ENCODE peak calls at places on chromosome 7, in nine cellular contexts. D is pancreas, J is RWPE1, P is neural crest cell, C is NCI-H2081, O is psoas muscle, K is Daoy, Z is T-helper 17 cell, Q is WERI-Rb-1. I is an unnamed sample.

GRCh38 chr7:154672659-154673415 is 330.1 kb downstream of the PAXIP1 start:
- DNase-seq in D (no peak), J (peak; percentile 14), P (no peak), C (peak; percentile 79), O (no peak), K (no peak), Z (no peak), Q (no peak), I (no peak)

GRCh38 chr7:55092186-55092976 is 73.6 kb downstream of the EGFR start:
- DNase-seq in D (no peak), J (no peak), P (no peak), C (no peak), O (no peak), K (peak; percentile 43), Z (no peak), Q (no peak), I (no peak)

GRCh38 chr7:148058092-148058491 is 532.5 kb upstream of the C7orf33 start:
- DNase-seq in D (no peak), J (no peak), P (no peak), C (peak; percentile 98), O (no peak), K (no peak), Z (no peak), Q (no peak), I (no peak)

GRCh38 chr7:140889645-140890044 is 35.1 kb downstream of the BRAF start:
- DNase-seq in D (no peak), J (no peak), P (no peak), C (no peak), O (no peak), K (no peak), Z (no peak), Q (peak; percentile 71), I (no peak)

GRCh38 chr7:118250860-118251494 is 26.5 kb downstream of the ANKRD7 start:
- DNase-seq in D (no peak), J (no peak), P (no peak), C (no peak), O (no peak), K (no peak), Z (no peak), Q (no peak), I (no peak)

GRCh38 chr7:27586825-27587224 is 75.9 kb downstream of the HIBADH start:
- DNase-seq in D (no peak), J (no peak), P (no peak), C (peak; percentile 90), O (peak; percentile 53), K (no peak), Z (no peak), Q (peak; percentile 37), I (no peak)

GRCh38 chr7:98285132-98286092 is 3.9 kb downstream of the BRI3 start:
- DNase-seq in D (no peak), J (no peak), P (no peak), C (no peak), O (no peak), K (no peak), Z (no peak), Q (no peak), I (no peak)

GRCh38 chr7:143300959-143301617 is 12.9 kb downstream of the CASP2 start:
- DNase-seq in D (no peak), J (no peak), P (no peak), C (no peak), O (no peak), K (no peak), Z (no peak), Q (no peak), I (no peak)

GRCh38 chr7:37671871-37672270 is 11.7 kb upstream of the GPR141 start:
- DNase-seq in D (no peak), J (no peak), P (no peak), C (no peak), O (no peak), K (no peak), Z (no peak), Q (no peak), I (no peak)

GRCh38 chr7:114082934-114083647 is 164.3 kb upstream of the PPP1R3A start:
- DNase-seq in D (peak; percentile 8), J (no peak), P (peak; percentile 59), C (peak; percentile 33), O (no peak), K (no peak), Z (no peak), Q (no peak), I (peak; percentile 37)

GRCh38 chr7:135206887-135207738 is 4.2 kb downstream of the WDR91 start:
- DNase-seq in D (no peak), J (no peak), P (no peak), C (no peak), O (no peak), K (no peak), Z (no peak), Q (no peak), I (no peak)

GRCh38 chr7:140059288-140060242 is 3.2 kb downstream of the PARP12 start:
- DNase-seq in D (peak; percentile 85), J (peak; percentile 74), P (no peak), C (peak; percentile 19), O (peak; percentile 36), K (peak; percentile 95), Z (no peak), Q (no peak), I (peak; percentile 79)

GRCh38 chr7:152859781-152860191 is 100.2 kb downstream of the ACTR3B start:
- DNase-seq in D (no peak), J (no peak), P (no peak), C (no peak), O (no peak), K (peak; percentile 48), Z (no peak), Q (peak; percentile 22), I (peak; percentile 23)

GRCh38 chr7:27130540-27131389 is at the start of gene HOXA4:
- DNase-seq in D (peak; percentile 38), J (peak; percentile 93), P (peak; percentile 64), C (peak; percentile 70), O (peak; percentile 96), K (peak; percentile 99), Z (peak; percentile 66), Q (peak; percentile 91), I (peak; percentile 96)

GRCh38 chr7:139660317-139661042 is 117.3 kb downstream of the HIPK2 start:
- DNase-seq in D (peak; percentile 64), J (no peak), P (no peak), C (no peak), O (no peak), K (peak; percentile 51), Z (no peak), Q (peak; percentile 29), I (peak; percentile 35)

GRCh38 chr7:80659120-80660055 is 20.9 kb downstream of the CD36 start:
- DNase-seq in D (no peak), J (peak; percentile 32), P (no peak), C (peak; percentile 52), O (no peak), K (peak; percentile 12), Z (no peak), Q (no peak), I (peak; percentile 61)

GRCh38 chr7:91082854-91083495 is 181.3 kb upstream of the FZD1 start:
- DNase-seq in D (no peak), J (peak; percentile 17), P (no peak), C (peak; percentile 29), O (no peak), K (no peak), Z (no peak), Q (no peak), I (peak; percentile 60)

I was measured in dermis blood vessel endothelial cell.